ENCODE peak calls at places on chromosomes 11 and 22, in four cellular contexts. H, W, F and K are unnamed samples. For H3K36me3, H3K27me3 and H3K9me3, the result is how much of the 10 kb centered on the place peaks cover.

GRCh38 chr11:107563702-107564101 is 1.8 kb downstream of the ALKBH8 start:
- DNase-seq in F (peak), W (peak), H (peak), K (no peak)

GRCh38 chr22:44710474-44711235 is 8.7 kb downstream of the PRR5 start:
- DNase-seq in F (no peak), H (no peak), W (no peak), K (no peak)

GRCh38 chr11:46686886-46687810 is 13.3 kb downstream of the ARHGAP1 start:
- DNase-seq in F (peak), H (no peak), W (no peak), K (no peak)

GRCh38 chr22:50641696-50642607 is 14.0 kb upstream of the ARSA start:
- DNase-seq in W (no peak), H (no peak), F (no peak), K (no peak)

GRCh38 chr22:36253523-36254490 is 874 bp downstream of the APOL1 start:
- DNase-seq in F (peak), W (no peak), H (peak), K (no peak)

GRCh38 chr11:33257160-33257896 is at the start of gene HIPK3:
- DNase-seq in W (peak), H (peak), F (peak), K (peak)

GRCh38 chr11:63567044-63567840 is 4.1 kb upstream of the PLAAT2 start:
- DNase-seq in W (no peak), H (no peak), F (no peak), K (peak)

GRCh38 chr22:24848559-24849168 is 42.7 kb downstream of the SGSM1 start:
- DNase-seq in W (peak), F (no peak), H (no peak), K (no peak)

GRCh38 chr11:60791534-60791933 is 6.4 kb downstream of the MS4A10 start:
- DNase-seq in W (no peak), F (no peak), H (no peak), K (no peak)

GRCh38 chr11:64112771-64113461 is 53.0 kb downstream of the MACROD1 start:
- DNase-seq in H (no peak), W (no peak), F (no peak), K (no peak)

GRCh38 chr11:61080526-61080925 is 21.8 kb upstream of the CD5 start:
- DNase-seq in W (no peak), F (no peak), H (no peak), K (no peak)

GRCh38 chr11:123580557-123581275 is 73.7 kb downstream of the SCN3B start:
- DNase-seq in W (peak), H (peak), F (peak), K (no peak)

GRCh38 chr11:126391286-126391954 is 35.9 kb downstream of the ST3GAL4 start:
- DNase-seq in H (no peak), F (no peak), W (no peak), K (no peak)

GRCh38 chr11:45180888-45181594 is 34.6 kb downstream of the PRDM11 start:
- DNase-seq in W (peak), F (peak), H (peak), K (no peak)

GRCh38 chr11:43898574-43898973 is 17.9 kb downstream of the ALKBH3 start:
- DNase-seq in F (no peak), H (no peak), W (no peak), K (no peak)

GRCh38 chr11:78715639-78716311 is 141.1 kb upstream of the NARS2 start:
- DNase-seq in H (peak), W (peak), F (peak), K (no peak)

GRCh38 chr11:77094841-77095365 is 7.7 kb upstream of the OMP start:
- DNase-seq in W (no peak), F (no peak), H (no peak), K (no peak)

GRCh38 chr11:78265326-78265725 is 76.6 kb downstream of the USP35 start:
- DNase-seq in W (no peak), H (no peak), F (no peak), K (no peak)

GRCh38 chr11:121566279-121567168 is 113.8 kb upstream of the SORL1-AS1 start:
- DNase-seq in H (no peak), W (no peak), F (no peak), K (no peak)

GRCh38 chr22:46149998-46150549 is at the start of gene PPARA:
- DNase-seq in H (peak), W (peak), F (peak), K (peak)

GRCh38 chr22:26289486-26290250 is 120.4 kb downstream of the SEZ6L start:
- DNase-seq in F (no peak), H (no peak), W (no peak), K (no peak)

GRCh38 chr11:12669930-12670329 is 4.3 kb upstream of the TEAD1 start:
- DNase-seq in W (no peak), F (no peak), H (no peak), K (no peak)

GRCh38 chr22:32950366-32950765 is 107.8 kb downstream of the SYN3 start:
- DNase-seq in H (no peak), W (no peak), F (no peak), K (no peak)

GRCh38 chr11:77381749-77382693 is 80.5 kb upstream of the GDPD4 start:
- DNase-seq in H (no peak), F (no peak), W (no peak), K (no peak)

GRCh38 chr11:61503135-61503770 is 5.3 kb upstream of the LRRC10B start:
- DNase-seq in H (no peak), F (no peak), W (no peak), K (no peak)

GRCh38 chr22:25645266-25645665 is 80.8 kb downstream of the GRK3 start:
- DNase-seq in F (no peak), H (no peak), W (no peak), K (no peak)

GRCh38 chr11:75288846-75289760 is 48.5 kb downstream of the TPBGL start:
- DNase-seq in W (no peak), F (no peak), H (peak), K (no peak)

GRCh38 chr11:120310875-120311274 is 14.2 kb upstream of the TLCD5 start:
- DNase-seq in H (no peak), F (no peak), W (no peak), K (no peak)

GRCh38 chr11:62644220-62644619 is 2.2 kb downstream of the GANAB start:
- DNase-seq in F (no peak), H (no peak), W (no peak), K (no peak)

GRCh38 chr11:124801014-124801413 is 808 bp upstream of the MSANTD2 start:
- DNase-seq in H (no peak), W (no peak), F (peak), K (no peak)

GRCh38 chr11:102926946-102927623 is 28.4 kb downstream of the MMP13 start:
- DNase-seq in F (no peak), H (no peak), W (no peak), K (no peak)

GRCh38 chr11:93738647-93739081 is 2.6 kb downstream of the TAF1D start:
- DNase-seq in H (no peak), W (no peak), F (no peak), K (no peak)

GRCh38 chr11:63838150-63838681 is 694 bp upstream of the MARK2 start:
- DNase-seq in W (no peak), H (no peak), F (peak), K (no peak)

GRCh38 chr22:36067237-36067558 is 38.6 kb upstream of the RBFOX2 start:
- DNase-seq in W (peak), H (no peak), F (no peak), K (no peak)

GRCh38 chr11:106086135-106086534 is 8.7 kb downstream of the AASDHPPT start:
- DNase-seq in F (no peak), H (no peak), W (no peak), K (no peak)
- H3K36me3 ChIP-seq in F (under half), H (under half), W (half or more), K (under half)

GRCh38 chr11:110782616-110783015 is 70.4 kb upstream of the ARHGAP20 start:
- DNase-seq in F (no peak), H (no peak), W (no peak), K (no peak)
- H3K27me3 ChIP-seq in F (under half), H (under half), W (under half), K (under half)

DNA sequence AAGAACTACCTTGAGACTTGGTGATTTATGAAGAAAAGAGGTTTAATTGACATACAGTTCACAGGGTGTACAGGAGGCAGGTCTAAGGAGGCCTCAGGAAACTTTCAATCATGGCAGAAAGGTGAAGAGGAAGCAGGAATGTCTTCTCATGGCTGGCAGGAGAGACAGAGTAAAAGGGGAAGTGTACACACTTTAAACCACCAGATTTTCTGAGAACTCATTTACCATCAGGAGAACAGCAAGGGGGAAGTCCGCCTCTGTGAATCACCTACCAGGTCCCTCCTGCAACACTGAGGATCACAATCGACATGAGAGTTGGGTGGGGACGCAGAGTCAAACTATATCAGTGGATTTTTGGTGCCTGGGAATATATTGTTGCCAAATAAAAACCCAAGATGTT is 40.3 kb upstream of the OR5D13 start:
- DNase-seq in W (no peak), H (no peak), F (no peak), K (no peak)
- H3K9me3 ChIP-seq in W (under half), H (under half), F (under half), K (under half)

GRCh38 chr11:128490092-128490491 is 97.3 kb downstream of the ETS1 start:
- DNase-seq in F (no peak), H (no peak), W (no peak), K (no peak)
- H3K36me3 ChIP-seq in F (under half), H (under half), W (under half), K (under half)

DNA sequence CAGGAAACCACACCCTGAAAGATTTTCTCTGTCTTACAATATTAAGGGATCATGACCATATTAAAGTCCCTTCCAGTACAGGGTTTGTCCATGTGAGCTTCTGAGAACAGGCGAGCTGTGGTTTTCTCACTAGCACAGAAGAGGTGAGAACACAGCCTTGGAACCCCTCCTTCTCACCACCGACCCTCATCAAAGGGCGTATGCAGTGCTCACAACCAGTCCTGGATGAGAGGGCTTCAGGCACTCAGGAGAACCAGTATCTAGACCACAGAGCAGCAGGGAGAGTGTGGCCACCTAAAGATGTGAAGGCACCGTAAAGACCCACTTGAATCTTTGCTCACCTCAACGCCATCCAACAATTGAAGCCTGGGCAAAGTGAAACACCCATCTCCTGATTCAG is 397.0 kb downstream of the ETS1 start:
- DNase-seq in H (no peak), F (no peak), W (no peak), K (no peak)
- H3K27me3 ChIP-seq in H (under half), F (under half), W (under half), K (under half)

DNA sequence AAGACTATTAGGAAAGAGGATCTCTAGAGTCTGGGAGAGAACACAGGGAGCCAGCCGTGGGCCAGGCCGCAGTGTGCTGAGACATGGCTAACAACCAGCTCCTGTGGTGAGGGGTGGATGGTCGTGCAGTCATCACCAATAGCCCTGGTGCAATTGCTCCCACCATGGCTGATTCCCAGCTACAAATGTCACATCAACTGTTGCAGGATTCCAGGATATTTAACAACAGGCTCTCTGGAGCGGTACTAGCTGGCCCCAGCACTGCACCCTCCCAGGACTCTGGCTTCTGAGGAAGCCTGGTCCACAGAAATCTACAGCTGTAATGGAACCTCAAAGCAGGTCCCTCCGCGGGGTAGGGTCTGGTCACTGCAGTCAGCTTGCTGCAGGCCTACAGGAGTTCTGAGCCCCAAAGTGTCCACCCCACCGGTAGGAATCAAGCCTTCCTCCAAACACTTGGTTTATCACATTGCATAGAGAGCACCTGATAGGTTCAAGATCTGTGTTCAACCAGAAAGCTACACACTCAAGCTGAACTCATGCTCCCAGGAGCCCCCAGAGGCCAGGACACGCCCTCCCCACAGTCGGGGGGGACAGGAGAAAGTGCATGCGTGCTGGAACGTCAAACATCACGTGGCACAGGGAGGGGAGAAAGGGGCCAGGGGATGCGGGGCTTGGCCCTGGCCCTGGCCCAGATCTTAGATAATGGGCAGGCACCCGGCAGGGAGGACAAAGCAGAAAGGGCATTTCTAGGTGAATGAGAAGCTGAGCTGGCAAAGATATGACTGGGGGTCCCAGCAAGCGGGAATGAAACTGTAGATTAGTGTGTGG is 609.0 kb downstream of the TBC1D22A start:
- DNase-seq in H (no peak), W (peak), F (peak), K (no peak)
- H3K9me3 ChIP-seq in H (under half), W (under half), F (under half), K (under half)

GRCh38 chr11:116778556-116778955 is 5.8 kb upstream of the BUD13 start:
- DNase-seq in H (no peak), F (no peak), W (no peak), K (no peak)
- H3K36me3 ChIP-seq in H (under half), F (under half), W (under half), K (under half)

GRCh38 chr22:27791494-27792241 is 9.9 kb downstream of the MN1 start:
- DNase-seq in F (no peak), W (peak), H (no peak), K (no peak)

GRCh38 chr22:27792452-27793165 is 8.9 kb downstream of the MN1 start:
- DNase-seq in W (no peak), F (no peak), H (no peak), K (no peak)

GRCh38 chr22:27795053-27795452 is 6.5 kb downstream of the MN1 start:
- DNase-seq in H (no peak), W (no peak), F (no peak), K (no peak)

GRCh38 chr22:27796118-27796517 is 5.4 kb downstream of the MN1 start:
- DNase-seq in W (no peak), F (no peak), H (no peak), K (no peak)

DNA sequence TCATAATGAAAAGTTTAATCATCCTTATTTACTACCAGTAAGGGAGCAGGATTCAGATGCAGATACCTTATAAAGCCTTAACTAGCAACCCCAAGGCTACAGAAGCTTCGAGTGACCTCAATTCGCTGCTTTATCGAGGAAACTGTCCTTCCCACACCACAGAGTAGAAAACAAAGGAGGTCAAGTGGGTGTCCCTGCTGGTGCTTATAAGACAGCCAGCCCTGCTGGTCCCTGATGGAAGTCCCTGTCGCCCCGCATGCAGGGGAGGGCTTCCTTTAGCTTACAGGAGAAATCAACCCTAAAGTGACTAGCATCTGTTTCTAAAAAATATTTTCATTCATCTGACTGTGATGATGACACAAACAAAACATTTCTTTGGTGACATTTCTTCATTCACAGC is 7.3 kb downstream of the MN1 start:
- DNase-seq in F (no peak), H (no peak), W (no peak), K (no peak)
- H3K27me3 ChIP-seq in F (under half), H (under half), W (under half), K (under half)

GRCh38 chr11:69133251-69133650 is 22.5 kb upstream of the SMIM38 start:
- DNase-seq in F (no peak), W (no peak), H (no peak), K (no peak)

GRCh38 chr11:69132301-69132670 is 23.4 kb upstream of the SMIM38 start:
- DNase-seq in H (no peak), W (no peak), F (no peak), K (no peak)

GRCh38 chr11:69129647-69130046 is 26.1 kb upstream of the SMIM38 start:
- DNase-seq in H (no peak), W (no peak), F (no peak), K (no peak)

GRCh38 chr11:69130586-69131566 is 24.9 kb upstream of the SMIM38 start:
- DNase-seq in W (no peak), H (no peak), F (peak), K (peak)

GRCh38 chr11:69131644-69132300 is 24.0 kb upstream of the SMIM38 start:
- DNase-seq in W (peak), F (peak), H (peak), K (peak)
- H3K9me3 ChIP-seq in W (under half), F (under half), H (under half), K (under half)